ENCODE peak calls at places on chromosomes 11 and 22, in ten cellular contexts. One of them, this sample, is unnamed.

GRCh38 chr11:90845799-90846198 is 623.0 kb upstream of the CHORDC1 start:
- DNase-seq in ELF-1: no peak
- DNase-seq in AG10803: no peak
- DNase-seq in CD8-positive, alpha-beta memory T cell: no peak
- DNase-seq in NCI-H2081: no peak
- DNase-seq in cerebellar nuclear complex: no peak
- DNase-seq in H9: no peak
- DNase-seq in NCI-H69: peak; percentile 9
- DNase-seq in T-helper 17 cell: no peak
- DNase-seq in nephron progenitor cell: no peak
- DNase-seq in this sample: no peak

GRCh38 chr11:72015511-72016061 is 16.9 kb downstream of the IL18BP start:
- DNase-seq in NCI-H69: no peak
- DNase-seq in nephron progenitor cell: peak; percentile 60
- DNase-seq in cerebellar nuclear complex: no peak
- DNase-seq in CD8-positive, alpha-beta memory T cell: no peak
- DNase-seq in H9: peak; percentile 63
- DNase-seq in ELF-1: peak; percentile 81
- DNase-seq in NCI-H2081: no peak
- DNase-seq in T-helper 17 cell: no peak
- DNase-seq in AG10803: no peak
- DNase-seq in this sample: no peak

GRCh38 chr11:35066029-35066428 is 72.9 kb upstream of the CD44 start:
- DNase-seq in AG10803: no peak
- DNase-seq in T-helper 17 cell: no peak
- DNase-seq in NCI-H2081: no peak
- DNase-seq in NCI-H69: no peak
- DNase-seq in H9: no peak
- DNase-seq in nephron progenitor cell: no peak
- DNase-seq in CD8-positive, alpha-beta memory T cell: no peak
- DNase-seq in cerebellar nuclear complex: no peak
- DNase-seq in ELF-1: no peak
- DNase-seq in this sample: no peak

GRCh38 chr11:64382586-64382985 is 23.6 kb downstream of the RPS6KA4 start:
- DNase-seq in nephron progenitor cell: no peak
- DNase-seq in NCI-H2081: no peak
- DNase-seq in ELF-1: no peak
- DNase-seq in H9: no peak
- DNase-seq in T-helper 17 cell: no peak
- DNase-seq in cerebellar nuclear complex: no peak
- DNase-seq in AG10803: no peak
- DNase-seq in NCI-H69: no peak
- DNase-seq in CD8-positive, alpha-beta memory T cell: no peak
- DNase-seq in this sample: no peak

GRCh38 chr11:56410801-56411200 is 1.7 kb upstream of the OR5AL1 start:
- DNase-seq in ELF-1: no peak
- DNase-seq in NCI-H69: no peak
- DNase-seq in cerebellar nuclear complex: no peak
- DNase-seq in AG10803: no peak
- DNase-seq in T-helper 17 cell: no peak
- DNase-seq in nephron progenitor cell: no peak
- DNase-seq in H9: no peak
- DNase-seq in CD8-positive, alpha-beta memory T cell: no peak
- DNase-seq in NCI-H2081: no peak
- DNase-seq in this sample: no peak

GRCh38 chr11:94028436-94028835 is 7.3 kb downstream of the HEPHL1 start:
- DNase-seq in T-helper 17 cell: no peak
- DNase-seq in cerebellar nuclear complex: no peak
- DNase-seq in ELF-1: no peak
- DNase-seq in H9: no peak
- DNase-seq in NCI-H69: no peak
- DNase-seq in NCI-H2081: no peak
- DNase-seq in AG10803: peak; percentile 45
- DNase-seq in CD8-positive, alpha-beta memory T cell: no peak
- DNase-seq in nephron progenitor cell: no peak
- DNase-seq in this sample: no peak

GRCh38 chr22:48044484-48045060 is 1282.1 kb downstream of the TBC1D22A start:
- DNase-seq in NCI-H2081: no peak
- DNase-seq in T-helper 17 cell: no peak
- DNase-seq in ELF-1: no peak
- DNase-seq in CD8-positive, alpha-beta memory T cell: no peak
- DNase-seq in cerebellar nuclear complex: no peak
- DNase-seq in H9: no peak
- DNase-seq in nephron progenitor cell: no peak
- DNase-seq in NCI-H69: no peak
- DNase-seq in AG10803: no peak
- DNase-seq in this sample: no peak

GRCh38 chr11:64796047-64796756 is 6.8 kb downstream of the MAP4K2 start:
- DNase-seq in AG10803: no peak
- DNase-seq in NCI-H2081: no peak
- DNase-seq in cerebellar nuclear complex: no peak
- DNase-seq in CD8-positive, alpha-beta memory T cell: no peak
- DNase-seq in T-helper 17 cell: no peak
- DNase-seq in NCI-H69: no peak
- DNase-seq in ELF-1: no peak
- DNase-seq in H9: no peak
- DNase-seq in nephron progenitor cell: no peak
- DNase-seq in this sample: no peak

GRCh38 chr11:119298726-119299125 is 18.2 kb downstream of the MCAM start:
- DNase-seq in CD8-positive, alpha-beta memory T cell: no peak
- DNase-seq in ELF-1: no peak
- DNase-seq in NCI-H2081: no peak
- DNase-seq in NCI-H69: no peak
- DNase-seq in H9: no peak
- DNase-seq in cerebellar nuclear complex: peak; percentile 52
- DNase-seq in AG10803: peak; percentile 37
- DNase-seq in T-helper 17 cell: no peak
- DNase-seq in nephron progenitor cell: no peak
- DNase-seq in this sample: no peak

GRCh38 chr11:68651985-68652682 is 32.2 kb upstream of the GAL start:
- DNase-seq in nephron progenitor cell: no peak
- DNase-seq in H9: no peak
- DNase-seq in cerebellar nuclear complex: no peak
- DNase-seq in CD8-positive, alpha-beta memory T cell: no peak
- DNase-seq in AG10803: no peak
- DNase-seq in NCI-H69: no peak
- DNase-seq in NCI-H2081: no peak
- DNase-seq in T-helper 17 cell: no peak
- DNase-seq in ELF-1: no peak
- DNase-seq in this sample: no peak

GRCh38 chr22:25122136-25122764 is 77.4 kb upstream of the CRYBB3 start:
- DNase-seq in CD8-positive, alpha-beta memory T cell: no peak
- DNase-seq in ELF-1: no peak
- DNase-seq in nephron progenitor cell: no peak
- DNase-seq in NCI-H2081: no peak
- DNase-seq in cerebellar nuclear complex: no peak
- DNase-seq in NCI-H69: no peak
- DNase-seq in H9: no peak
- DNase-seq in AG10803: no peak
- DNase-seq in T-helper 17 cell: no peak
- DNase-seq in this sample: no peak

GRCh38 chr11:70481625-70482528 is 83.5 kb downstream of the CTTN start:
- DNase-seq in ELF-1: no peak
- DNase-seq in T-helper 17 cell: no peak
- DNase-seq in cerebellar nuclear complex: no peak
- DNase-seq in nephron progenitor cell: no peak
- DNase-seq in CD8-positive, alpha-beta memory T cell: no peak
- DNase-seq in H9: no peak
- DNase-seq in AG10803: peak; percentile 16
- DNase-seq in NCI-H2081: no peak
- DNase-seq in NCI-H69: no peak
- DNase-seq in this sample: no peak

GRCh38 chr11:87219266-87219665 is 181.5 kb downstream of the TMEM135 start:
- DNase-seq in NCI-H2081: no peak
- DNase-seq in ELF-1: peak; percentile 14
- DNase-seq in H9: no peak
- DNase-seq in nephron progenitor cell: no peak
- DNase-seq in CD8-positive, alpha-beta memory T cell: no peak
- DNase-seq in cerebellar nuclear complex: no peak
- DNase-seq in AG10803: no peak
- DNase-seq in NCI-H69: no peak
- DNase-seq in T-helper 17 cell: no peak
- DNase-seq in this sample: no peak

GRCh38 chr11:1346669-1347390 is 37.4 kb upstream of the TOLLIP start:
- DNase-seq in NCI-H69: no peak
- DNase-seq in T-helper 17 cell: no peak
- DNase-seq in H9: peak; percentile 16
- DNase-seq in cerebellar nuclear complex: no peak
- DNase-seq in CD8-positive, alpha-beta memory T cell: no peak
- DNase-seq in AG10803: no peak
- DNase-seq in NCI-H2081: no peak
- DNase-seq in nephron progenitor cell: no peak
- DNase-seq in ELF-1: no peak
- DNase-seq in this sample: no peak

GRCh38 chr22:36471341-36471821 is 10.1 kb downstream of the TXN2 start:
- DNase-seq in cerebellar nuclear complex: no peak
- DNase-seq in NCI-H69: no peak
- DNase-seq in T-helper 17 cell: no peak
- DNase-seq in NCI-H2081: no peak
- DNase-seq in ELF-1: no peak
- DNase-seq in CD8-positive, alpha-beta memory T cell: no peak
- DNase-seq in AG10803: peak; percentile 80
- DNase-seq in nephron progenitor cell: no peak
- DNase-seq in H9: no peak
- DNase-seq in this sample: no peak

GRCh38 chr11:17686185-17686980 is 33.0 kb upstream of the MYOD1 start:
- DNase-seq in ELF-1: peak; percentile 94
- DNase-seq in nephron progenitor cell: peak; percentile 60
- DNase-seq in H9: no peak
- DNase-seq in CD8-positive, alpha-beta memory T cell: no peak
- DNase-seq in NCI-H69: peak; percentile 93
- DNase-seq in T-helper 17 cell: no peak
- DNase-seq in cerebellar nuclear complex: no peak
- DNase-seq in AG10803: peak; percentile 49
- DNase-seq in NCI-H2081: no peak
- DNase-seq in this sample: no peak

GRCh38 chr11:48025293-48025982 is 45.1 kb downstream of the PTPRJ start:
- DNase-seq in CD8-positive, alpha-beta memory T cell: no peak
- DNase-seq in NCI-H2081: no peak
- DNase-seq in ELF-1: peak; percentile 17
- DNase-seq in cerebellar nuclear complex: no peak
- DNase-seq in T-helper 17 cell: no peak
- DNase-seq in H9: no peak
- DNase-seq in AG10803: no peak
- DNase-seq in nephron progenitor cell: no peak
- DNase-seq in NCI-H69: peak; percentile 70
- DNase-seq in this sample: no peak

GRCh38 chr11:18498039-18498438 is 28.7 kb downstream of the TSG101 start:
- DNase-seq in T-helper 17 cell: no peak
- DNase-seq in H9: no peak
- DNase-seq in ELF-1: no peak
- DNase-seq in NCI-H2081: no peak
- DNase-seq in cerebellar nuclear complex: no peak
- DNase-seq in AG10803: no peak
- DNase-seq in nephron progenitor cell: no peak
- DNase-seq in NCI-H69: no peak
- DNase-seq in CD8-positive, alpha-beta memory T cell: no peak
- DNase-seq in this sample: no peak

GRCh38 chr11:533049-533585 is 2.3 kb downstream of the HRAS start:
- DNase-seq in T-helper 17 cell: no peak
- DNase-seq in H9: no peak
- DNase-seq in nephron progenitor cell: no peak
- DNase-seq in CD8-positive, alpha-beta memory T cell: no peak
- DNase-seq in cerebellar nuclear complex: no peak
- DNase-seq in ELF-1: no peak
- DNase-seq in NCI-H2081: no peak
- DNase-seq in AG10803: no peak
- DNase-seq in NCI-H69: no peak
- DNase-seq in this sample: no peak

GRCh38 chr11:94325681-94326080 is 21.3 kb downstream of the IZUMO1R start:
- DNase-seq in AG10803: no peak
- DNase-seq in CD8-positive, alpha-beta memory T cell: peak; percentile 58
- DNase-seq in ELF-1: peak; percentile 90
- DNase-seq in NCI-H2081: no peak
- DNase-seq in H9: peak; percentile 85
- DNase-seq in nephron progenitor cell: peak; percentile 49
- DNase-seq in cerebellar nuclear complex: no peak
- DNase-seq in T-helper 17 cell: peak; percentile 17
- DNase-seq in NCI-H69: peak; percentile 67
- DNase-seq in this sample: no peak

GRCh38 chr11:76524919-76525318 is 80.1 kb downstream of the EMSY start:
- DNase-seq in AG10803: peak; percentile 84
- DNase-seq in T-helper 17 cell: no peak
- DNase-seq in NCI-H2081: peak; percentile 37
- DNase-seq in CD8-positive, alpha-beta memory T cell: no peak
- DNase-seq in ELF-1: no peak
- DNase-seq in H9: no peak
- DNase-seq in nephron progenitor cell: no peak
- DNase-seq in cerebellar nuclear complex: no peak
- DNase-seq in NCI-H69: peak; percentile 95
- DNase-seq in this sample: peak; percentile 15

GRCh38 chr11:128503231-128503991 is 83.9 kb downstream of the ETS1 start:
- DNase-seq in NCI-H2081: no peak
- DNase-seq in nephron progenitor cell: no peak
- DNase-seq in AG10803: peak; percentile 95
- DNase-seq in cerebellar nuclear complex: no peak
- DNase-seq in H9: no peak
- DNase-seq in NCI-H69: peak; percentile 72
- DNase-seq in CD8-positive, alpha-beta memory T cell: no peak
- DNase-seq in T-helper 17 cell: no peak
- DNase-seq in ELF-1: no peak
- DNase-seq in this sample: no peak

GRCh38 chr11:12106101-12106500 is 4.3 kb upstream of the MICAL2 start:
- DNase-seq in NCI-H69: no peak
- DNase-seq in NCI-H2081: no peak
- DNase-seq in H9: no peak
- DNase-seq in ELF-1: no peak
- DNase-seq in nephron progenitor cell: no peak
- DNase-seq in CD8-positive, alpha-beta memory T cell: no peak
- DNase-seq in AG10803: no peak
- DNase-seq in cerebellar nuclear complex: no peak
- DNase-seq in T-helper 17 cell: no peak
- DNase-seq in this sample: no peak

GRCh38 chr11:79059171-79059570 is 381.7 kb downstream of the TENM4 start:
- DNase-seq in ELF-1: no peak
- DNase-seq in cerebellar nuclear complex: no peak
- DNase-seq in NCI-H69: no peak
- DNase-seq in AG10803: no peak
- DNase-seq in NCI-H2081: no peak
- DNase-seq in H9: no peak
- DNase-seq in nephron progenitor cell: no peak
- DNase-seq in CD8-positive, alpha-beta memory T cell: no peak
- DNase-seq in T-helper 17 cell: no peak
- DNase-seq in this sample: no peak

GRCh38 chr11:86067230-86068137 is 1.4 kb downstream of the PICALM start:
- DNase-seq in CD8-positive, alpha-beta memory T cell: no peak
- DNase-seq in cerebellar nuclear complex: no peak
- DNase-seq in NCI-H2081: no peak
- DNase-seq in H9: no peak
- DNase-seq in T-helper 17 cell: no peak
- DNase-seq in ELF-1: peak; percentile 17
- DNase-seq in nephron progenitor cell: no peak
- DNase-seq in AG10803: no peak
- DNase-seq in NCI-H69: peak; percentile 46
- DNase-seq in this sample: no peak

GRCh38 chr11:134120143-134120850 is 51.4 kb downstream of the JAM3 start:
- DNase-seq in T-helper 17 cell: no peak
- DNase-seq in AG10803: peak; percentile 96
- DNase-seq in NCI-H2081: no peak
- DNase-seq in NCI-H69: no peak
- DNase-seq in H9: no peak
- DNase-seq in CD8-positive, alpha-beta memory T cell: no peak
- DNase-seq in nephron progenitor cell: no peak
- DNase-seq in cerebellar nuclear complex: no peak
- DNase-seq in ELF-1: no peak
- DNase-seq in this sample: no peak

GRCh38 chr22:29658171-29658570 is 54.7 kb downstream of the NF2 start:
- DNase-seq in nephron progenitor cell: no peak
- DNase-seq in H9: no peak
- DNase-seq in T-helper 17 cell: no peak
- DNase-seq in cerebellar nuclear complex: no peak
- DNase-seq in ELF-1: no peak
- DNase-seq in NCI-H2081: no peak
- DNase-seq in NCI-H69: no peak
- DNase-seq in CD8-positive, alpha-beta memory T cell: no peak
- DNase-seq in AG10803: no peak
- DNase-seq in this sample: no peak

GRCh38 chr11:6542727-6543126 is 45.6 kb downstream of the DNHD1 start:
- DNase-seq in cerebellar nuclear complex: no peak
- DNase-seq in ELF-1: no peak
- DNase-seq in AG10803: no peak
- DNase-seq in CD8-positive, alpha-beta memory T cell: no peak
- DNase-seq in T-helper 17 cell: no peak
- DNase-seq in H9: no peak
- DNase-seq in NCI-H69: no peak
- DNase-seq in nephron progenitor cell: no peak
- DNase-seq in NCI-H2081: no peak
- DNase-seq in this sample: no peak

This sample was measured in thoracic aorta.